ENCODE peak calls at places on chromosome 2, in four cellular contexts. One of them, this sample, is unnamed.

GRCh38 chr2:203722411-203722810 is 16.0 kb downstream of the CD28 start:
- DNase-seq in suprapubic skin: no peak
- DNase-seq in fibroblast of the aortic adventitia: peak
- DNase-seq in psoas muscle: no peak
- DNase-seq in this sample: no peak

GRCh38 chr2:128585706-128586105 is 267.0 kb upstream of the HS6ST1 start:
- DNase-seq in psoas muscle: no peak
- DNase-seq in suprapubic skin: no peak
- DNase-seq in fibroblast of the aortic adventitia: peak
- DNase-seq in this sample: no peak

GRCh38 chr2:101961287-101962242 is 30.2 kb upstream of the IL1R2 start:
- DNase-seq in fibroblast of the aortic adventitia: peak
- DNase-seq in suprapubic skin: peak
- DNase-seq in psoas muscle: peak
- DNase-seq in this sample: peak

GRCh38 chr2:26653207-26654060 is 12.3 kb upstream of the CIB4 start:
- DNase-seq in suprapubic skin: peak
- DNase-seq in fibroblast of the aortic adventitia: no peak
- DNase-seq in psoas muscle: no peak
- DNase-seq in this sample: no peak

GRCh38 chr2:229752970-229753729 is 38.8 kb upstream of the DNER start:
- DNase-seq in suprapubic skin: no peak
- DNase-seq in fibroblast of the aortic adventitia: no peak
- DNase-seq in psoas muscle: no peak
- DNase-seq in this sample: no peak

GRCh38 chr2:235500761-235501662 is 7.2 kb downstream of the AGAP1 start:
- DNase-seq in fibroblast of the aortic adventitia: peak
- DNase-seq in psoas muscle: no peak
- DNase-seq in suprapubic skin: no peak
- DNase-seq in this sample: peak

GRCh38 chr2:207107551-207107950 is 58.2 kb downstream of the KLF7 start:
- DNase-seq in fibroblast of the aortic adventitia: no peak
- DNase-seq in psoas muscle: no peak
- DNase-seq in suprapubic skin: no peak
- DNase-seq in this sample: peak

GRCh38 chr2:144510206-144510991 is 9.5 kb downstream of the ZEB2 start:
- DNase-seq in psoas muscle: no peak
- DNase-seq in suprapubic skin: no peak
- DNase-seq in fibroblast of the aortic adventitia: peak
- DNase-seq in this sample: no peak

GRCh38 chr2:43293744-43294695 is 67.6 kb upstream of the ZFP36L2 start:
- DNase-seq in psoas muscle: no peak
- DNase-seq in fibroblast of the aortic adventitia: peak
- DNase-seq in suprapubic skin: no peak
- DNase-seq in this sample: no peak

GRCh38 chr2:197113221-197113831 is 186.8 kb upstream of the PGAP1 start:
- DNase-seq in suprapubic skin: no peak
- DNase-seq in fibroblast of the aortic adventitia: peak
- DNase-seq in psoas muscle: no peak
- DNase-seq in this sample: no peak

GRCh38 chr2:138364554-138365162 is 136.9 kb upstream of the SPOPL start:
- DNase-seq in psoas muscle: no peak
- DNase-seq in fibroblast of the aortic adventitia: peak
- DNase-seq in suprapubic skin: no peak
- DNase-seq in this sample: no peak

GRCh38 chr2:99775585-99775984 is 285.8 kb upstream of the REV1 start:
- DNase-seq in fibroblast of the aortic adventitia: no peak
- DNase-seq in suprapubic skin: no peak
- DNase-seq in psoas muscle: no peak
- DNase-seq in this sample: no peak